ENCODE peak calls at places on chromosomes 13 and 19, in eight cellular contexts. One of them, this sample, is unnamed.

GRCh38 chr13:24511824-24512207 is 762 bp downstream of the PARP4 start:
- DNase-seq in natural killer cell: no peak
- DNase-seq in activated CD8-positive, alpha-beta T cell treated with anti-CD3 and anti-CD28 coated beads, Interleukin-2, amount 10 ng/mL, durations not matched to agents 7 days and 5 days: no peak
- DNase-seq in KG1: peak
- DNase-seq in AG04449: no peak
- DNase-seq in effector CD4-positive, alpha-beta T cell: no peak
- DNase-seq in cardiac muscle cell: no peak
- DNase-seq in Right ventricle myocardium superior: no peak
- DNase-seq in this sample: no peak

GRCh38 chr19:50467566-50467965 is 8.7 kb upstream of the EMC10 start:
- DNase-seq in Right ventricle myocardium superior: no peak
- DNase-seq in effector CD4-positive, alpha-beta T cell: no peak
- DNase-seq in KG1: no peak
- DNase-seq in AG04449: no peak
- DNase-seq in activated CD8-positive, alpha-beta T cell treated with anti-CD3 and anti-CD28 coated beads, Interleukin-2, amount 10 ng/mL, durations not matched to agents 7 days and 5 days: no peak
- DNase-seq in natural killer cell: no peak
- DNase-seq in cardiac muscle cell: no peak
- DNase-seq in this sample: no peak

GRCh38 chr19:42360787-42361544 is 29.1 kb downstream of the CNFN start:
- DNase-seq in natural killer cell: no peak
- DNase-seq in AG04449: no peak
- DNase-seq in effector CD4-positive, alpha-beta T cell: no peak
- DNase-seq in cardiac muscle cell: no peak
- DNase-seq in activated CD8-positive, alpha-beta T cell treated with anti-CD3 and anti-CD28 coated beads, Interleukin-2, amount 10 ng/mL, durations not matched to agents 7 days and 5 days: no peak
- DNase-seq in KG1: no peak
- DNase-seq in Right ventricle myocardium superior: no peak
- DNase-seq in this sample: no peak

GRCh38 chr13:27622102-27622820 is 569 bp downstream of the POLR1D start:
- DNase-seq in activated CD8-positive, alpha-beta T cell treated with anti-CD3 and anti-CD28 coated beads, Interleukin-2, amount 10 ng/mL, durations not matched to agents 7 days and 5 days: peak
- DNase-seq in AG04449: no peak
- DNase-seq in natural killer cell: no peak
- DNase-seq in effector CD4-positive, alpha-beta T cell: no peak
- DNase-seq in cardiac muscle cell: no peak
- DNase-seq in Right ventricle myocardium superior: no peak
- DNase-seq in KG1: no peak
- DNase-seq in this sample: peak

GRCh38 chr13:102972191-102972590 is 94.0 kb downstream of the SLC10A2 start:
- DNase-seq in AG04449: no peak
- DNase-seq in natural killer cell: no peak
- DNase-seq in effector CD4-positive, alpha-beta T cell: no peak
- DNase-seq in Right ventricle myocardium superior: no peak
- DNase-seq in KG1: no peak
- DNase-seq in activated CD8-positive, alpha-beta T cell treated with anti-CD3 and anti-CD28 coated beads, Interleukin-2, amount 10 ng/mL, durations not matched to agents 7 days and 5 days: no peak
- DNase-seq in cardiac muscle cell: no peak
- DNase-seq in this sample: no peak

GRCh38 chr13:98451676-98452105 is 125.2 kb downstream of the STK24 start:
- DNase-seq in effector CD4-positive, alpha-beta T cell: no peak
- DNase-seq in KG1: no peak
- DNase-seq in natural killer cell: no peak
- DNase-seq in AG04449: no peak
- DNase-seq in cardiac muscle cell: peak
- DNase-seq in activated CD8-positive, alpha-beta T cell treated with anti-CD3 and anti-CD28 coated beads, Interleukin-2, amount 10 ng/mL, durations not matched to agents 7 days and 5 days: no peak
- DNase-seq in Right ventricle myocardium superior: no peak
- DNase-seq in this sample: no peak

GRCh38 chr13:45737571-45738002 is 35.5 kb downstream of the CBY2 start:
- DNase-seq in cardiac muscle cell: no peak
- DNase-seq in KG1: no peak
- DNase-seq in effector CD4-positive, alpha-beta T cell: no peak
- DNase-seq in natural killer cell: no peak
- DNase-seq in activated CD8-positive, alpha-beta T cell treated with anti-CD3 and anti-CD28 coated beads, Interleukin-2, amount 10 ng/mL, durations not matched to agents 7 days and 5 days: peak
- DNase-seq in Right ventricle myocardium superior: no peak
- DNase-seq in AG04449: no peak
- DNase-seq in this sample: no peak

GRCh38 chr13:104809483-104809882 is 1726.0 kb downstream of the EFNB2 start:
- DNase-seq in AG04449: no peak
- DNase-seq in activated CD8-positive, alpha-beta T cell treated with anti-CD3 and anti-CD28 coated beads, Interleukin-2, amount 10 ng/mL, durations not matched to agents 7 days and 5 days: no peak
- DNase-seq in KG1: no peak
- DNase-seq in effector CD4-positive, alpha-beta T cell: no peak
- DNase-seq in cardiac muscle cell: peak
- DNase-seq in Right ventricle myocardium superior: no peak
- DNase-seq in natural killer cell: no peak
- DNase-seq in this sample: no peak

GRCh38 chr19:1467512-1468273 is 11.3 kb downstream of the C19orf25 start:
- DNase-seq in natural killer cell: no peak
- DNase-seq in effector CD4-positive, alpha-beta T cell: no peak
- DNase-seq in activated CD8-positive, alpha-beta T cell treated with anti-CD3 and anti-CD28 coated beads, Interleukin-2, amount 10 ng/mL, durations not matched to agents 7 days and 5 days: no peak
- DNase-seq in KG1: no peak
- DNase-seq in AG04449: no peak
- DNase-seq in Right ventricle myocardium superior: no peak
- DNase-seq in cardiac muscle cell: no peak
- DNase-seq in this sample: no peak

GRCh38 chr13:33931397-33931987 is 113.5 kb downstream of the RFC3 start:
- DNase-seq in cardiac muscle cell: peak
- DNase-seq in KG1: peak
- DNase-seq in Right ventricle myocardium superior: no peak
- DNase-seq in activated CD8-positive, alpha-beta T cell treated with anti-CD3 and anti-CD28 coated beads, Interleukin-2, amount 10 ng/mL, durations not matched to agents 7 days and 5 days: peak
- DNase-seq in effector CD4-positive, alpha-beta T cell: no peak
- DNase-seq in natural killer cell: no peak
- DNase-seq in AG04449: no peak
- DNase-seq in this sample: peak

GRCh38 chr13:75308222-75308621 is 173.7 kb downstream of the TBC1D4 start:
- DNase-seq in cardiac muscle cell: no peak
- DNase-seq in effector CD4-positive, alpha-beta T cell: no peak
- DNase-seq in natural killer cell: no peak
- DNase-seq in AG04449: no peak
- DNase-seq in KG1: no peak
- DNase-seq in Right ventricle myocardium superior: no peak
- DNase-seq in activated CD8-positive, alpha-beta T cell treated with anti-CD3 and anti-CD28 coated beads, Interleukin-2, amount 10 ng/mL, durations not matched to agents 7 days and 5 days: no peak
- DNase-seq in this sample: no peak

GRCh38 chr19:11420429-11420893 is 1.3 kb upstream of the RGL3 start:
- DNase-seq in effector CD4-positive, alpha-beta T cell: no peak
- DNase-seq in AG04449: no peak
- DNase-seq in activated CD8-positive, alpha-beta T cell treated with anti-CD3 and anti-CD28 coated beads, Interleukin-2, amount 10 ng/mL, durations not matched to agents 7 days and 5 days: no peak
- DNase-seq in cardiac muscle cell: peak
- DNase-seq in natural killer cell: no peak
- DNase-seq in KG1: no peak
- DNase-seq in Right ventricle myocardium superior: peak
- DNase-seq in this sample: no peak

GRCh38 chr19:2064788-2065524 is 13.9 kb upstream of the MKNK2 start:
- DNase-seq in AG04449: no peak
- DNase-seq in cardiac muscle cell: no peak
- DNase-seq in effector CD4-positive, alpha-beta T cell: no peak
- DNase-seq in natural killer cell: no peak
- DNase-seq in KG1: no peak
- DNase-seq in Right ventricle myocardium superior: peak
- DNase-seq in activated CD8-positive, alpha-beta T cell treated with anti-CD3 and anti-CD28 coated beads, Interleukin-2, amount 10 ng/mL, durations not matched to agents 7 days and 5 days: no peak
- DNase-seq in this sample: no peak

GRCh38 chr13:75372517-75372916 is 109.5 kb downstream of the TBC1D4 start:
- DNase-seq in effector CD4-positive, alpha-beta T cell: no peak
- DNase-seq in natural killer cell: no peak
- DNase-seq in KG1: peak
- DNase-seq in Right ventricle myocardium superior: no peak
- DNase-seq in cardiac muscle cell: peak
- DNase-seq in activated CD8-positive, alpha-beta T cell treated with anti-CD3 and anti-CD28 coated beads, Interleukin-2, amount 10 ng/mL, durations not matched to agents 7 days and 5 days: no peak
- DNase-seq in AG04449: no peak
- DNase-seq in this sample: peak

GRCh38 chr19:49921871-49922755 is 6.9 kb upstream of the ATF5 start:
- DNase-seq in cardiac muscle cell: peak
- DNase-seq in natural killer cell: no peak
- DNase-seq in Right ventricle myocardium superior: no peak
- DNase-seq in AG04449: no peak
- DNase-seq in activated CD8-positive, alpha-beta T cell treated with anti-CD3 and anti-CD28 coated beads, Interleukin-2, amount 10 ng/mL, durations not matched to agents 7 days and 5 days: no peak
- DNase-seq in KG1: no peak
- DNase-seq in effector CD4-positive, alpha-beta T cell: no peak
- DNase-seq in this sample: no peak

GRCh38 chr13:113402471-113403254 is 38.7 kb upstream of the GRTP1 start:
- DNase-seq in KG1: no peak
- DNase-seq in natural killer cell: no peak
- DNase-seq in effector CD4-positive, alpha-beta T cell: no peak
- DNase-seq in Right ventricle myocardium superior: no peak
- DNase-seq in AG04449: no peak
- DNase-seq in activated CD8-positive, alpha-beta T cell treated with anti-CD3 and anti-CD28 coated beads, Interleukin-2, amount 10 ng/mL, durations not matched to agents 7 days and 5 days: no peak
- DNase-seq in cardiac muscle cell: no peak
- DNase-seq in this sample: no peak

GRCh38 chr13:36571444-36571843 is 102.4 kb upstream of the SERTM1 start:
- DNase-seq in activated CD8-positive, alpha-beta T cell treated with anti-CD3 and anti-CD28 coated beads, Interleukin-2, amount 10 ng/mL, durations not matched to agents 7 days and 5 days: no peak
- DNase-seq in natural killer cell: no peak
- DNase-seq in KG1: no peak
- DNase-seq in cardiac muscle cell: no peak
- DNase-seq in Right ventricle myocardium superior: no peak
- DNase-seq in AG04449: no peak
- DNase-seq in effector CD4-positive, alpha-beta T cell: no peak
- DNase-seq in this sample: no peak

GRCh38 chr19:688214-688613 is 7.0 kb downstream of the PRSS57 start:
- DNase-seq in AG04449: no peak
- DNase-seq in Right ventricle myocardium superior: no peak
- DNase-seq in effector CD4-positive, alpha-beta T cell: no peak
- DNase-seq in natural killer cell: no peak
- DNase-seq in KG1: no peak
- DNase-seq in cardiac muscle cell: no peak
- DNase-seq in activated CD8-positive, alpha-beta T cell treated with anti-CD3 and anti-CD28 coated beads, Interleukin-2, amount 10 ng/mL, durations not matched to agents 7 days and 5 days: no peak
- DNase-seq in this sample: no peak

GRCh38 chr13:67971291-67971690 is 741.2 kb upstream of the PCDH9 start:
- DNase-seq in AG04449: no peak
- DNase-seq in effector CD4-positive, alpha-beta T cell: no peak
- DNase-seq in Right ventricle myocardium superior: no peak
- DNase-seq in natural killer cell: no peak
- DNase-seq in activated CD8-positive, alpha-beta T cell treated with anti-CD3 and anti-CD28 coated beads, Interleukin-2, amount 10 ng/mL, durations not matched to agents 7 days and 5 days: no peak
- DNase-seq in cardiac muscle cell: no peak
- DNase-seq in KG1: no peak
- DNase-seq in this sample: peak

GRCh38 chr19:14370169-14370998 is 10.9 kb upstream of the ADGRE5 start:
- DNase-seq in effector CD4-positive, alpha-beta T cell: peak
- DNase-seq in Right ventricle myocardium superior: no peak
- DNase-seq in activated CD8-positive, alpha-beta T cell treated with anti-CD3 and anti-CD28 coated beads, Interleukin-2, amount 10 ng/mL, durations not matched to agents 7 days and 5 days: peak
- DNase-seq in cardiac muscle cell: no peak
- DNase-seq in natural killer cell: no peak
- DNase-seq in AG04449: no peak
- DNase-seq in KG1: peak
- DNase-seq in this sample: no peak

GRCh38 chr13:48153186-48153585 is 58.3 kb upstream of the MED4 start:
- DNase-seq in cardiac muscle cell: no peak
- DNase-seq in AG04449: no peak
- DNase-seq in effector CD4-positive, alpha-beta T cell: no peak
- DNase-seq in activated CD8-positive, alpha-beta T cell treated with anti-CD3 and anti-CD28 coated beads, Interleukin-2, amount 10 ng/mL, durations not matched to agents 7 days and 5 days: no peak
- DNase-seq in natural killer cell: no peak
- DNase-seq in Right ventricle myocardium superior: no peak
- DNase-seq in KG1: no peak
- DNase-seq in this sample: no peak

GRCh38 chr13:48574036-48574796 is 41.3 kb upstream of the RCBTB2 start:
- DNase-seq in effector CD4-positive, alpha-beta T cell: no peak
- DNase-seq in natural killer cell: no peak
- DNase-seq in Right ventricle myocardium superior: no peak
- DNase-seq in activated CD8-positive, alpha-beta T cell treated with anti-CD3 and anti-CD28 coated beads, Interleukin-2, amount 10 ng/mL, durations not matched to agents 7 days and 5 days: peak
- DNase-seq in AG04449: no peak
- DNase-seq in KG1: no peak
- DNase-seq in cardiac muscle cell: no peak
- DNase-seq in this sample: no peak

GRCh38 chr19:18208098-18208951 is 4.5 kb upstream of the RAB3A start:
- DNase-seq in KG1: no peak
- DNase-seq in effector CD4-positive, alpha-beta T cell: peak
- DNase-seq in natural killer cell: peak
- DNase-seq in activated CD8-positive, alpha-beta T cell treated with anti-CD3 and anti-CD28 coated beads, Interleukin-2, amount 10 ng/mL, durations not matched to agents 7 days and 5 days: peak
- DNase-seq in Right ventricle myocardium superior: no peak
- DNase-seq in cardiac muscle cell: peak
- DNase-seq in AG04449: no peak
- DNase-seq in this sample: no peak

GRCh38 chr19:4303778-4304508 is 455 bp upstream of the FSD1 start:
- DNase-seq in Right ventricle myocardium superior: no peak
- DNase-seq in cardiac muscle cell: no peak
- DNase-seq in AG04449: no peak
- DNase-seq in KG1: no peak
- DNase-seq in natural killer cell: no peak
- DNase-seq in effector CD4-positive, alpha-beta T cell: no peak
- DNase-seq in activated CD8-positive, alpha-beta T cell treated with anti-CD3 and anti-CD28 coated beads, Interleukin-2, amount 10 ng/mL, durations not matched to agents 7 days and 5 days: peak
- DNase-seq in this sample: no peak

GRCh38 chr19:42555317-42555716 is 27.0 kb upstream of the CEACAM1 start:
- DNase-seq in KG1: peak
- DNase-seq in natural killer cell: no peak
- DNase-seq in Right ventricle myocardium superior: peak
- DNase-seq in AG04449: no peak
- DNase-seq in cardiac muscle cell: no peak
- DNase-seq in activated CD8-positive, alpha-beta T cell treated with anti-CD3 and anti-CD28 coated beads, Interleukin-2, amount 10 ng/mL, durations not matched to agents 7 days and 5 days: no peak
- DNase-seq in effector CD4-positive, alpha-beta T cell: no peak
- DNase-seq in this sample: no peak

GRCh38 chr19:782195-783043 is 14.8 kb upstream of the PTBP1 start:
- DNase-seq in effector CD4-positive, alpha-beta T cell: no peak
- DNase-seq in KG1: no peak
- DNase-seq in Right ventricle myocardium superior: no peak
- DNase-seq in AG04449: peak
- DNase-seq in cardiac muscle cell: peak
- DNase-seq in activated CD8-positive, alpha-beta T cell treated with anti-CD3 and anti-CD28 coated beads, Interleukin-2, amount 10 ng/mL, durations not matched to agents 7 days and 5 days: no peak
- DNase-seq in natural killer cell: no peak
- DNase-seq in this sample: no peak

GRCh38 chr19:16859626-16860025 is 29.2 kb upstream of the F2RL3 start:
- DNase-seq in cardiac muscle cell: no peak
- DNase-seq in AG04449: no peak
- DNase-seq in activated CD8-positive, alpha-beta T cell treated with anti-CD3 and anti-CD28 coated beads, Interleukin-2, amount 10 ng/mL, durations not matched to agents 7 days and 5 days: no peak
- DNase-seq in effector CD4-positive, alpha-beta T cell: no peak
- DNase-seq in natural killer cell: no peak
- DNase-seq in Right ventricle myocardium superior: no peak
- DNase-seq in KG1: no peak
- DNase-seq in this sample: no peak

GRCh38 chr19:2944403-2944774 is 382 bp downstream of the ZNF77 start:
- DNase-seq in cardiac muscle cell: no peak
- DNase-seq in AG04449: no peak
- DNase-seq in effector CD4-positive, alpha-beta T cell: no peak
- DNase-seq in Right ventricle myocardium superior: no peak
- DNase-seq in KG1: no peak
- DNase-seq in activated CD8-positive, alpha-beta T cell treated with anti-CD3 and anti-CD28 coated beads, Interleukin-2, amount 10 ng/mL, durations not matched to agents 7 days and 5 days: no peak
- DNase-seq in natural killer cell: no peak
- DNase-seq in this sample: no peak

GRCh38 chr19:48739400-48739825 is 997 bp downstream of the RASIP1 start:
- DNase-seq in effector CD4-positive, alpha-beta T cell: no peak
- DNase-seq in natural killer cell: no peak
- DNase-seq in cardiac muscle cell: no peak
- DNase-seq in Right ventricle myocardium superior: no peak
- DNase-seq in KG1: no peak
- DNase-seq in activated CD8-positive, alpha-beta T cell treated with anti-CD3 and anti-CD28 coated beads, Interleukin-2, amount 10 ng/mL, durations not matched to agents 7 days and 5 days: no peak
- DNase-seq in AG04449: no peak
- DNase-seq in this sample: no peak

GRCh38 chr19:15331419-15332310 is 674 bp downstream of the BRD4 start:
- DNase-seq in AG04449: no peak
- DNase-seq in natural killer cell: peak
- DNase-seq in KG1: no peak
- DNase-seq in cardiac muscle cell: peak
- DNase-seq in activated CD8-positive, alpha-beta T cell treated with anti-CD3 and anti-CD28 coated beads, Interleukin-2, amount 10 ng/mL, durations not matched to agents 7 days and 5 days: peak
- DNase-seq in effector CD4-positive, alpha-beta T cell: peak
- DNase-seq in Right ventricle myocardium superior: peak
- DNase-seq in this sample: no peak

GRCh38 chr13:44388427-44388826 is 14.8 kb downstream of the SERP2 start:
- DNase-seq in Right ventricle myocardium superior: no peak
- DNase-seq in effector CD4-positive, alpha-beta T cell: no peak
- DNase-seq in KG1: no peak
- DNase-seq in activated CD8-positive, alpha-beta T cell treated with anti-CD3 and anti-CD28 coated beads, Interleukin-2, amount 10 ng/mL, durations not matched to agents 7 days and 5 days: no peak
- DNase-seq in AG04449: no peak
- DNase-seq in cardiac muscle cell: no peak
- DNase-seq in natural killer cell: no peak
- DNase-seq in this sample: no peak

GRCh38 chr19:17352608-17353280 is 15.4 kb downstream of the GTPBP3 start:
- DNase-seq in natural killer cell: no peak
- DNase-seq in effector CD4-positive, alpha-beta T cell: no peak
- DNase-seq in KG1: no peak
- DNase-seq in AG04449: no peak
- DNase-seq in activated CD8-positive, alpha-beta T cell treated with anti-CD3 and anti-CD28 coated beads, Interleukin-2, amount 10 ng/mL, durations not matched to agents 7 days and 5 days: no peak
- DNase-seq in Right ventricle myocardium superior: no peak
- DNase-seq in cardiac muscle cell: peak
- DNase-seq in this sample: no peak

GRCh38 chr19:1651061-1651547 is 1.3 kb downstream of the TCF3 start:
- DNase-seq in activated CD8-positive, alpha-beta T cell treated with anti-CD3 and anti-CD28 coated beads, Interleukin-2, amount 10 ng/mL, durations not matched to agents 7 days and 5 days: peak
- DNase-seq in Right ventricle myocardium superior: no peak
- DNase-seq in AG04449: no peak
- DNase-seq in cardiac muscle cell: peak
- DNase-seq in KG1: no peak
- DNase-seq in effector CD4-positive, alpha-beta T cell: peak
- DNase-seq in natural killer cell: peak
- DNase-seq in this sample: no peak

GRCh38 chr19:1392939-1393530 is 8.3 kb downstream of the GAMT start:
- DNase-seq in effector CD4-positive, alpha-beta T cell: no peak
- DNase-seq in KG1: no peak
- DNase-seq in AG04449: no peak
- DNase-seq in cardiac muscle cell: no peak
- DNase-seq in Right ventricle myocardium superior: no peak
- DNase-seq in activated CD8-positive, alpha-beta T cell treated with anti-CD3 and anti-CD28 coated beads, Interleukin-2, amount 10 ng/mL, durations not matched to agents 7 days and 5 days: no peak
- DNase-seq in natural killer cell: no peak
- DNase-seq in this sample: no peak